ENCODE peak calls at places on chromosomes 3 and 15, in six cellular contexts. A is heart right ventricle, D is fibroblast of lung, Z is fibroblast of pulmonary artery, I is mesothelial cell of epicardium, F is neural progenitor cell. L is an unnamed sample.
A peak's percentile ranks its signal among the peaks of the same experiment; 100 is the strongest.

GRCh38 chr3:27644936-27645335 is 77.2 kb downstream of the EOMES start:
- DNase-seq in A (no peak), D (peak; percentile 18), Z (no peak), I (no peak), F (no peak), L (no peak)

GRCh38 chr3:140859592-140860336 is 81.9 kb upstream of the SLC25A36 start:
- DNase-seq in A (no peak), D (peak; percentile 12), Z (no peak), I (no peak), F (peak; percentile 21), L (no peak)

GRCh38 chr15:96330064-96330449 is 443 bp upstream of the NR2F2 start:
- DNase-seq in A (no peak), D (peak; percentile 85), Z (peak; percentile 87), I (peak; percentile 82), F (no peak), L (no peak)

GRCh38 chr3:190585771-190586630 is 72.1 kb downstream of the IL1RAP start:
- DNase-seq in A (no peak), D (peak; percentile 94), Z (peak; percentile 93), I (no peak), F (peak; percentile 53), L (no peak)

GRCh38 chr3:50610992-50611463 is 546 bp downstream of the CISH start:
- DNase-seq in A (no peak), D (no peak), Z (no peak), I (no peak), F (no peak), L (no peak)

GRCh38 chr15:40108061-40108854 is 421 bp downstream of the BMF start:
- DNase-seq in A (peak; percentile 80), D (peak; percentile 55), Z (peak; percentile 60), I (no peak), F (peak; percentile 52), L (peak; percentile 37)

GRCh38 chr15:89136818-89137772 is 48.8 kb downstream of the ABHD2 start:
- DNase-seq in A (peak; percentile 43), D (no peak), Z (no peak), I (no peak), F (no peak), L (no peak)

GRCh38 chr3:32813180-32813579 is 4.6 kb upstream of the TRIM71 start:
- DNase-seq in A (no peak), D (no peak), Z (no peak), I (no peak), F (no peak), L (no peak)

GRCh38 chr3:129016725-129017530 is 15.8 kb downstream of the EFCC1 start:
- DNase-seq in A (peak; percentile 75), D (peak; percentile 35), Z (no peak), I (no peak), F (no peak), L (no peak)

DNA sequence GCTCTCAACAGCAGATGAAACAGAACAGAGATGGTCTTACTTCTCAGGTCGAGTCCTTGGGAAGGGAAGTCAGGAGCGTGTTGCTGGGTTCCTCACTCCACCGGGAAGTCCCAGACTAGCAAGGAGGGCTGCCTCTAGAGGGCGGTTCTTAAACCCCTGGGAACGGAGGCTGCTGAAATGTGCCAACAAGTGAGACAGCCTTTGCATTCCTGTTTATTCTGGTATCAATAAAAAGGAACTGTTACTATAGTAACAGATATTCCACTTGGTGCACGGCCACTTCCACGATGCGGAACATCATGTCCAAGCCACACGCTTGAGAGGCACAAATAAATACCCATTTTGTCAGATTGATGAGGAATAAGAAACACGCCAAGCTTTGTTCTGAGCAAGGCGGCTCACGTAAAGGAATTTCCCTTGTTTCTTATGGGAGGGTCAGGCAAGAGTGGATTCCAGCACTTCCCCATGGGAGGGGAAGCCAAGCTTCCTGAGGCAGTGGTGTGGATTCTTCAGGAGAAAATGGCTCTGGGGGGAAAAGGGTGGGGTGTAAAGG is at the start of gene FAM107A:
- DNase-seq in A (peak; percentile 36), D (peak; percentile 63), Z (peak; percentile 85), I (no peak), F (peak; percentile 58), L (no peak)
- TF ChIP-seq CTCF in A (no peak), D (peak; percentile 36), Z (peak; percentile 40), I (no peak), F (peak; percentile 37), L (no peak)

GRCh38 chr3:142595141-142595540 is 1.1 kb upstream of the PLS1 start:
- DNase-seq in A (no peak), D (no peak), Z (no peak), I (no peak), F (no peak), L (no peak)
- TF ChIP-seq CTCF in A (no peak), D (no peak), Z (no peak), I (no peak), F (no peak), L (no peak)

GRCh38 chr3:124834723-124835718 is 52.1 kb downstream of the ITGB5 start:
- DNase-seq in A (no peak), D (peak; percentile 84), Z (peak; percentile 90), I (peak; percentile 48), F (peak; percentile 62), L (peak; percentile 23)

GRCh38 chr3:124831631-124832184 is 55.5 kb downstream of the ITGB5 start:
- DNase-seq in A (no peak), D (no peak), Z (no peak), I (no peak), F (no peak), L (no peak)

GRCh38 chr3:124829819-124830554 is 57.2 kb downstream of the ITGB5 start:
- DNase-seq in A (no peak), D (no peak), Z (no peak), I (no peak), F (no peak), L (no peak)

GRCh38 chr3:124833710-124834332 is 53.3 kb downstream of the ITGB5 start:
- DNase-seq in A (no peak), D (peak; percentile 54), Z (no peak), I (no peak), F (no peak), L (no peak)

GRCh38 chr3:124832782-124833709 is 54.1 kb downstream of the ITGB5 start:
- DNase-seq in A (no peak), D (peak; percentile 95), Z (peak; percentile 82), I (no peak), F (no peak), L (no peak)
- TF ChIP-seq CTCF in A (no peak), D (no peak), Z (no peak), I (no peak), F (no peak), L (no peak)

DNA sequence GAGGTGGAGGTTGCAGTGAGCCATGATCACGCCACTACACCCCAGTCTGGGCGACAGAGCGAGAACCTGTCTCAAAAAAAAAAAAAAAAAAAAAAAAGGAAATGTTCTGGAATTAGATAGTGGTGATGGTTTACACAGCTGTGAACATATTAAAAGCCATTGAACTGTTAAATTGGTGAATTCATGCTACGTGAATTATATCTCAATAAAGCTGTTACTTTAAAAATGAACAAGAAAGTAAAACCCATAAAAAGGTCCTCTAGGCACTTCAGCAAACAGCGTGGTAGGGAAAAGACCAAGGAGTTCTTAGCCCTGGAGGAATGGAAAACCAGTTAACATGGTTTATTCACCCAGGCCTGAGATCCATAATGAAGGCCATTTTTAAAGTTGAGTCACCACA is 180.1 kb downstream of the ATG7 start:
- DNase-seq in A (no peak), D (no peak), Z (no peak), I (no peak), F (no peak), L (no peak)
- TF ChIP-seq CTCF in A (no peak), D (no peak), Z (no peak), I (no peak), F (no peak), L (no peak)

GRCh38 chr3:78717042-78717441 is 1050.8 kb downstream of the ROBO1 start:
- DNase-seq in A (no peak), D (no peak), Z (no peak), I (no peak), F (no peak), L (no peak)
- TF ChIP-seq CTCF in A (no peak), D (no peak), Z (no peak), I (no peak), F (no peak), L (no peak)

GRCh38 chr3:132174500-132174899 is 139.7 kb upstream of the CPNE4 start:
- DNase-seq in A (no peak), D (no peak), Z (peak; percentile 1), I (no peak), F (no peak), L (no peak)

GRCh38 chr3:132183811-132184210 is 133.4 kb upstream of the ACP3 start:
- DNase-seq in A (no peak), D (no peak), Z (no peak), I (no peak), F (peak; percentile 42), L (no peak)

DNA sequence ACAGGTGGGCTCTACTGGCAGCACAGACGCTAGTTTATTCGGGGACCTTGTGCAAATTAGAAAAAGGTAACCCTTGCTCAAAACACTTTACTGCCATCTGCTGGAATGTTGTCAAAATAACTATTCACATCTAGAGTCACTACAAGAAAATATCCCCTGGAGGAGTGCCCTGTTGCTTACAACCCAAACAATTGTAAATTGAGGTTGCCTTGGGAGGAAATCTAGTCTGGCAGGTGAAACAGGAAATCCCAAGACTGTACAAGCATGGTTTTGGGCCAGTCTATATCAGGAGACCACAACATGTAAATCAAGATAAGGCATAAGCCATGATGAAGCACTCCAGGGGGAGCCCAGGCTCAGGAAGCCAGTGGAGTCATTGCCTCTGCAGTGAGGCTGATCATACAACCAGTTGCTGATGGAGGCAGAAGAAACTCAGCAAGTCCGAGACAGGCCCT is 136.8 kb upstream of the ACP3 start:
- DNase-seq in A (no peak), D (peak; percentile 47), Z (peak; percentile 79), I (no peak), F (peak; percentile 83), L (peak; percentile 19)
- TF ChIP-seq CTCF in A (peak; percentile 49), D (peak; percentile 51), Z (peak; percentile 58), I (no peak), F (peak; percentile 71), L (peak; percentile 59)

GRCh38 chr3:172635588-172635987 is 75.3 kb downstream of the NCEH1 start:
- DNase-seq in A (no peak), D (peak; percentile 50), Z (no peak), I (no peak), F (no peak), L (no peak)
- TF ChIP-seq CTCF in A (no peak), D (no peak), Z (no peak), I (no peak), F (no peak), L (no peak)

GRCh38 chr15:33735143-33735542 is 233.2 kb upstream of the CHRM5 start:
- DNase-seq in A (no peak), D (no peak), Z (no peak), I (no peak), F (peak; percentile 25), L (no peak)

GRCh38 chr15:33724321-33725036 is 243.8 kb upstream of the CHRM5 start:
- DNase-seq in A (no peak), D (peak; percentile 25), Z (no peak), I (no peak), F (no peak), L (no peak)

GRCh38 chr15:33730815-33731214 is 237.5 kb upstream of the CHRM5 start:
- DNase-seq in A (no peak), D (no peak), Z (no peak), I (no peak), F (no peak), L (no peak)

DNA sequence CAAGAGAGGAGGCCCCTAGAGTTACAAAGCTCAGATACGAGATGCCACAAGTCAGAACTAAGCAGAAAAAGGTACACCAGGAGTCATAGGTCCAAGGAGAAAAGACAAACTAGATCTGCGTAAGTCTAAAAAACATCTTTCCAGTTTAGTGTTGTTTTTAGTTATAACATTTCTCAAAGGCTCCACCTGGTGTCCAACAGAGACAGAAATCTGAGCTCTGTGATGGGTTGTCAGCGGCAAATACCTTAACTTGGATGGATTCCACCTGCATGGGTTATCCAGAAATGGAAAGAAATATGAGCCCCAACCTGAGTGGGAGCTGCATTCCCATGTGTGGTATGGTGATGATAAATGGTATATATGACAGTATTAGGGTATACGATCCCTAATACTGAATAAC is 238.6 kb upstream of the CHRM5 start:
- DNase-seq in A (no peak), D (peak; percentile 15), Z (peak; percentile 36), I (no peak), F (peak; percentile 26), L (no peak)
- TF ChIP-seq CTCF in A (no peak), D (peak; percentile 11), Z (peak; percentile 31), I (peak; percentile 28), F (peak; percentile 37), L (no peak)

L was measured in nephron progenitor cell.